ENCODE peak calls at places on chromosomes 7 and 10, in six cellular contexts. P is cardiac fibroblast, F is lower lobe of right lung, X is astrocyte, N is transverse colon, R is GM23338. L is an unnamed sample.
A peak's percentile ranks its signal among the peaks of the same experiment; 100 is the strongest.

GRCh38 chr7:47273974-47274766 is 307.7 kb downstream of the TNS3 start:
- DNase-seq in P (no peak), N (no peak), R (no peak), F (no peak), X (no peak), L (no peak)

GRCh38 chr7:155660059-155660757 is 15.7 kb downstream of the RBM33 start:
- DNase-seq in P (no peak), N (no peak), F (no peak), R (no peak), X (peak; percentile 12), L (no peak)

GRCh38 chr10:11713186-11713743 is 28.9 kb upstream of the ECHDC3 start:
- DNase-seq in N (peak; percentile 16), R (no peak), F (no peak), P (peak; percentile 86), X (peak; percentile 82), L (no peak)

GRCh38 chr10:70051878-70052277 is 768 bp upstream of the MACROH2A2 start:
- DNase-seq in X (no peak), N (no peak), P (no peak), F (no peak), R (no peak), L (no peak)

GRCh38 chr10:80787952-80788351 is 250.2 kb downstream of the SH2D4B start:
- DNase-seq in N (no peak), X (no peak), P (no peak), R (no peak), F (no peak), L (no peak)

GRCh38 chr10:62037890-62038608 is 136.6 kb downstream of the ARID5B start:
- DNase-seq in R (no peak), X (no peak), P (no peak), F (no peak), N (no peak), L (no peak)

GRCh38 chr7:72099784-72100183 is 312.4 kb downstream of the CALN1 start:
- DNase-seq in X (no peak), R (no peak), F (no peak), N (no peak), P (no peak), L (no peak)

GRCh38 chr10:99329238-99329890 is at the start of gene CNNM1:
- DNase-seq in P (peak; percentile 19), F (peak; percentile 52), X (no peak), R (peak; percentile 73), N (no peak), L (peak; percentile 69)

GRCh38 chr10:100184426-100185219 is 1.2 kb downstream of the ERLIN1 start:
- DNase-seq in R (peak; percentile 19), X (no peak), N (no peak), F (no peak), P (peak; percentile 27), L (peak; percentile 29)

GRCh38 chr10:88322336-88323063 is 260.6 kb downstream of the RNLS start:
- DNase-seq in R (no peak), N (no peak), X (no peak), P (no peak), F (no peak), L (no peak)

GRCh38 chr7:93856319-93856718 is 34.2 kb downstream of the TFPI2 start:
- DNase-seq in R (no peak), P (no peak), N (no peak), F (no peak), X (peak; percentile 38), L (no peak)

GRCh38 chr7:142883571-142884284 is 1.8 kb downstream of the TRPV6 start:
- DNase-seq in P (no peak), F (no peak), X (no peak), R (no peak), N (no peak), L (peak; percentile 1)

GRCh38 chr10:110357252-110357780 is 52.6 kb upstream of the SMNDC1 start:
- DNase-seq in P (peak; percentile 92), X (peak; percentile 98), R (no peak), N (peak; percentile 45), F (no peak), L (no peak)

GRCh38 chr7:74093671-74094223 is 10.1 kb downstream of the LIMK1 start:
- DNase-seq in N (no peak), X (no peak), R (peak; percentile 30), F (no peak), P (no peak), L (no peak)

GRCh38 chr7:140638311-140638791 is 2.3 kb downstream of the DENND2A start:
- DNase-seq in P (peak; percentile 87), F (no peak), N (no peak), X (peak; percentile 42), R (peak; percentile 69), L (peak; percentile 30)

GRCh38 chr10:90652519-90652918 is 205.3 kb downstream of the HTR7 start:
- DNase-seq in F (no peak), X (no peak), N (no peak), R (peak; percentile 60), P (peak; percentile 59), L (peak; percentile 34)

GRCh38 chr10:116947838-116948529 is 57.0 kb downstream of the SHTN1 start:
- DNase-seq in R (peak; percentile 74), N (no peak), X (peak; percentile 53), F (no peak), P (peak; percentile 30), L (no peak)

GRCh38 chr7:155644178-155644970 is at the start of gene RBM33:
- DNase-seq in X (peak; percentile 80), R (peak; percentile 88), F (peak; percentile 85), N (peak; percentile 81), P (peak; percentile 86), L (peak; percentile 79)

GRCh38 chr7:143504937-143505297 is 27.2 kb downstream of the TAS2R41 start:
- DNase-seq in X (no peak), N (no peak), P (peak; percentile 18), R (peak; percentile 9), F (no peak), L (no peak)

GRCh38 chr7:132437730-132438129 is 138.5 kb downstream of the PLXNA4 start:
- DNase-seq in X (no peak), F (no peak), P (peak; percentile 36), N (no peak), R (no peak), L (no peak)

GRCh38 chr10:37871143-37871542 is 13.7 kb upstream of the ZNF248 start:
- DNase-seq in F (no peak), R (no peak), X (no peak), N (no peak), P (no peak), L (no peak)

GRCh38 chr7:64494912-64495461 is 67.9 kb downstream of the ZNF680 start:
- DNase-seq in X (no peak), R (peak; percentile 62), N (no peak), F (no peak), P (no peak), L (no peak)

DNA sequence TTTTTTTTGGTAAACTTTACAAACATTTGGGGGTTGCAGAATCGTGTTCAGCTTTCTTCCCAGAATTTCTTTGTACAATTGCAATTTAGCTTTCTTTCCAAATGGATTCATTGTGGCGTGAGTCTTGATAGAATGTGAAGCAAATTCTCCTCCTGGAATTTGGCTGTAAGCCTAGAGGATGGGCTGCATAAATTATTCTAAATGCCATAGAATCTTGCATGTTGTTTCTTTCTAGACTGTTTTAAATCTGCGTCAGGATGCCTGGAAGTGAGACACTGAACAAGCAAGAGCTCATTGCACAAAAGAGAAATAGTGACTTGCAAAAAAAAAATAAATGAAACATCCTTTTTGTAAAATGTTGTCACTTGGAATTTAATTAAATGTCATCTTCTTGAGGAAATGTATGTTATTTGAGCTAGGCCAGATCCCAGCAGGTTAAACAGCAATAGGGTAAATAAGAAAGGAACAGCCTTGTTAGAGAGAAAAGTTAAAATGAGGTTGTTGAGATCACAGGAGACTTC is 482.9 kb downstream of the PLXDC2 start:
- DNase-seq in X (peak; percentile 65), R (peak; percentile 22), N (no peak), F (no peak), P (no peak), L (no peak)
- TF ChIP-seq CTCF in X (no peak), R (no peak), N (no peak), F (no peak), P (no peak), L (no peak)

DNA sequence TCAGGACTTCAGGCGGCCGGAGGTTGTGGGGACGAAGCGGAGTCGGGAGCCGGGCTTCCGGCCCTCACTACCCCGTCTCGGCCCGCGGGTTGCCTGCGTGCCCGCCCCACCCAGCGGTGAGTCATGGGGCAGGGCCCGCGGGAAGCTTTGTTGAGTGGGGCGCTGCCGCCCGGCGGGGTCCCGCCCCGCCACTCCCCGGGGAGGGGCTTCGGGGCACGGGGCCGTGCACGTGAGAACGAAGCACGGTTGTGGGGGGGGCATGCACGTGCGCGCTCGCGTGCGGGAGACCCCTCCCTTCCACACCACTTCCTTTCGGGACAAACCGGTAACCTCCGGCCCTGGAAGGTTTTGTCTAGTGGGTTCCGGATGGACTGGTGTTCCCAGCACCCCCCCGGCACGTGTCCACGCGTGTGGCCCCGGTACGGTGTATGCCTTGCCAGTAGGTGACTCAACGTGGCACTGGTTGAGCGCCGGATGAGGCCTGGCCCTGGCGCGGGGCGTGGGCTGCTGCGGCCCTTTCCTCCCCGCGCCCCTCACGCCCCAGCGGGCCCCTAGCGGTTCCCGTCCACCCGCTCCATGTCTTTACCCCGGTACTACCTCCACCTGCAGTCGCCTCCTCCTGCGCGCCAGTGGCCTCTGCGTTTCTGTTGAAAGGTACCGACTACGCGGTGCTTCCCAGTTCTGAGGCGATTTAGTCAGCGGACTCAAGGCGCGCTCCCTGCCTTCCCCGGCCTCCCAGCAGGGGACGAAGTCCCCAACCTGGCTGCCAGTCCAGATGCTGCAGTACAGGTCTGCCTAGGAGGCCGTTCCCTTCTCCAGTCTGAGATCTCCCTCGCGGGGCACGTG is 3.1 kb downstream of the ADIRF start:
- DNase-seq in P (peak; percentile 89), F (peak; percentile 91), R (peak; percentile 76), N (peak; percentile 94), X (peak; percentile 69), L (no peak)
- TF ChIP-seq CTCF in P (no peak), F (peak; percentile 13), R (no peak), N (peak; percentile 12), X (no peak), L (no peak)

DNA sequence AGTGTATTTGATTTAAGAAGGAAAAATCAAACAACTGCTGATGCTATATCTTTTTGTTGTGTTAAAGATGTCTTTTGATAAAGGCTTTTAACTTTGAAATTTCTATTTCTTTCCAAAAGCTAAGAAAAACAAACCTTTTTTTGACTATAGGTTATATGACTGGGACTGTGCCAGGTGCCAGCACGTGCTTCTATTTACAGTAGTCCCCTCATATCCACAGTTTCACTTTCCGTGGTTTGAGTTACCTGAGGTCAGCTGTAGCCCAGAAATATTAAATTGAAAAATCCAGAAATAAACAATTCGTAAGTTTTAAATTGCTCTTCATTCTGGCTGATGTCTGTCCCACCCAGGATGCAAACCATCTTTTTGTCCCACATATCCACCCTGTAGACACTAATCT is 104.3 kb downstream of the BBS9 start:
- DNase-seq in F (no peak), N (no peak), R (no peak), P (no peak), X (no peak), L (no peak)
- TF ChIP-seq CTCF in F (no peak), N (no peak), R (no peak), P (no peak), X (no peak), L (no peak)

GRCh38 chr7:79361214-79361613 is 92.3 kb downstream of the MAGI2 start:
- DNase-seq in F (no peak), R (peak; percentile 76), X (no peak), N (no peak), P (no peak), L (no peak)
- TF ChIP-seq CTCF in F (no peak), R (peak; percentile 49), X (no peak), N (no peak), P (no peak), L (peak; percentile 42)